ENCODE peak calls at places on chromosomes 7 and 10, in six cellular contexts. O, T, C, V, M and Q are unnamed samples.

GRCh38 chr7:947391-948210 is 6.9 kb downstream of the ADAP1 start:
- DNase-seq in O (no peak), T (no peak), C (no peak), V (no peak), M (peak), Q (no peak)

GRCh38 chr7:7695418-7695817 is 23.0 kb downstream of the RPA3 start:
- DNase-seq in O (no peak), T (no peak), C (no peak), V (no peak), M (no peak), Q (no peak)

GRCh38 chr7:136256491-136256890 is 279.3 kb upstream of the MTPN start:
- DNase-seq in O (no peak), T (no peak), C (no peak), V (no peak), M (no peak), Q (no peak)

GRCh38 chr10:69472544-69472943 is 21.3 kb downstream of the TSPAN15 start:
- DNase-seq in O (no peak), T (no peak), C (no peak), V (no peak), M (no peak), Q (no peak)

GRCh38 chr10:119541459-119542356 is 811 bp downstream of the RGS10 start:
- DNase-seq in O (peak), T (peak), C (no peak), V (no peak), M (no peak), Q (no peak)

GRCh38 chr10:17585001-17585400 is 32.2 kb downstream of the HACD1 start:
- DNase-seq in O (peak), T (no peak), C (no peak), V (no peak), M (no peak), Q (no peak)

GRCh38 chr7:28745351-28745750 is 212.8 kb downstream of the TRIL start:
- DNase-seq in O (no peak), T (no peak), C (no peak), V (no peak), M (no peak), Q (no peak)

GRCh38 chr7:102140952-102141370 is 145.7 kb upstream of the SH2B2 start:
- DNase-seq in O (no peak), T (no peak), C (no peak), V (no peak), M (no peak), Q (no peak)

GRCh38 chr7:105493928-105494325 is 28.1 kb downstream of the PUS7 start:
- DNase-seq in O (peak), T (no peak), C (peak), V (peak), M (no peak), Q (no peak)

GRCh38 chr7:142460402-142461117 is 202.7 kb upstream of the PRSS58 start:
- DNase-seq in O (no peak), T (no peak), C (no peak), V (no peak), M (no peak), Q (no peak)

GRCh38 chr7:54542920-54543539 is 855 bp downstream of the VSTM2A start:
- DNase-seq in O (no peak), T (peak), C (peak), V (no peak), M (peak), Q (no peak)

GRCh38 chr7:106111671-106112117 is 418 bp downstream of the SYPL1 start:
- DNase-seq in O (no peak), T (no peak), C (no peak), V (peak), M (peak), Q (peak)

GRCh38 chr10:29409241-29410051 is 120.6 kb downstream of the LYZL1 start:
- DNase-seq in O (peak), T (no peak), C (no peak), V (peak), M (peak), Q (peak)

GRCh38 chr10:52644678-52645434 is 127.7 kb downstream of the MBL2 start:
- DNase-seq in O (peak), T (peak), C (no peak), V (peak), M (peak), Q (peak)

GRCh38 chr10:117165557-117166419 is 27.7 kb upstream of the VAX1 start:
- DNase-seq in O (peak), T (peak), C (no peak), V (peak), M (peak), Q (peak)

GRCh38 chr10:126867567-126868365 is 37.5 kb upstream of the DOCK1 start:
- DNase-seq in O (no peak), T (no peak), C (peak), V (no peak), M (no peak), Q (no peak)

GRCh38 chr7:98452791-98453190 is 51.9 kb upstream of the BAIAP2L1 start:
- DNase-seq in O (no peak), T (no peak), C (no peak), V (no peak), M (no peak), Q (no peak)

GRCh38 chr10:76150139-76150885 is 718.9 kb downstream of the LRMDA start:
- DNase-seq in O (peak), T (peak), C (peak), V (peak), M (no peak), Q (no peak)

GRCh38 chr7:50531401-50531906 is 33.8 kb downstream of the DDC start:
- DNase-seq in O (peak), T (no peak), C (peak), V (peak), M (peak), Q (peak)

GRCh38 chr10:127776816-127777215 is 39.8 kb downstream of the FOXI2 start:
- DNase-seq in O (no peak), T (no peak), C (no peak), V (no peak), M (no peak), Q (no peak)

GRCh38 chr7:29248713-29249382 is 54.3 kb downstream of the CHN2 start:
- DNase-seq in O (no peak), T (no peak), C (no peak), V (peak), M (no peak), Q (no peak)

GRCh38 chr7:77991656-77992055 is 193.1 kb downstream of the PHTF2 start:
- DNase-seq in O (no peak), T (no peak), C (no peak), V (no peak), M (no peak), Q (no peak)

GRCh38 chr7:77993823-77994222 is 195.2 kb downstream of the PHTF2 start:
- DNase-seq in O (no peak), T (no peak), C (no peak), V (no peak), M (no peak), Q (no peak)

GRCh38 chr7:77985232-77985973 is 186.8 kb downstream of the PHTF2 start:
- DNase-seq in O (no peak), T (no peak), C (no peak), V (no peak), M (no peak), Q (no peak)

GRCh38 chr7:77985974-77986339 is 187.4 kb downstream of the PHTF2 start:
- DNase-seq in O (no peak), T (no peak), C (no peak), V (no peak), M (no peak), Q (no peak)

DNA sequence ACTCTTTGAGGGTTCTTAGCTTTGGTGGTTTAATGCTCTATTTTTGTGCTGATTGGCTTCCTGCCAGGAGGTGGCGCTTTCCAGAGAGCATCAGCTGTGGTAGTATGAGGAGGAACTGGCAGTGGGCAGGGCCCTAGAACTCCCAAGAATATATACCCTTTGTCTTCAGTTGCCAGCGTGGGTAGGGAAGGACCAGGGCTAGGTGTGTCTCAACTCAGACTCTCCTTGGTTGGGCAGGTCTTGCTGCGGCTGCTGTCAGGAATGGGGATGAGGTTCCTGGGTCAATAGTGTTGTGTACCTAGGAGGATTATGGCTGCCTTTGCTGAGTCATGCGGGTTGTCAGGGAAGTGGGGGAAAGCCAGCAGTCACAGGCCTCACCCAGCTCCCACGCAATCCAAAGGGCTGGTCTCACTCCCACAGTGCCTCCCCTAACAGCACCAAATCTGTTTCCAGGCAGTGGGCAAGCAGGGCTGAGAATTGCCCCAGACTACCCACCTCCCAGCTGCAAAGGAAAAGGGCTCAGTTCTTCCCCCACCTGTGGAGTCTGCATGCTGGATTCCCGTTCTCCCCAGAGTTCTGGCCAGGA is 191.5 kb downstream of the PHTF2 start:
- DNase-seq in O (no peak), T (peak), C (no peak), V (peak), M (peak), Q (peak)
- TF ChIP-seq CTCF in O (no peak), T (peak), C (no peak), V (no peak), M (peak), Q (peak)

GRCh38 chr10:113283189-113283588 is 269.7 kb upstream of the HABP2 start:
- DNase-seq in O (no peak), T (peak), C (no peak), V (no peak), M (no peak), Q (no peak)
- TF ChIP-seq CTCF in O (no peak), T (no peak), C (peak), V (no peak), M (peak), Q (no peak)

DNA sequence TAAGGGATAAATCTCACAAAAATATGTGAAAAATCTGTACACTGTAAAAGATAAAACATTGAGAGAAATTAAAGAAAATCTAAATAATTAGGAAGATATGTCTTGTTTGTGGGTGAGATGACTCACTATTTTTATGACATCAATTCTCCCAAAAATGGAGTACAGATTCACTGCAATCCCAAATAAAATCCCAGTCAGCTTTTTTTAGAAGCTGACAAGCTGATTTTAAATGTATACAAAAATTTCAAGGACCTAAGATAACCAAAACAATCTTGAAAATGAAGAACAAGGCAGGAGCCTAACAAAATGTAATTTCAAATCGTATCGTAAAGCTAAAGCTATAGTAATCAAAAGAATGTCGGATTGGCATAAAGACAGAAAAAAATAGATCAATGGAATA is 458.1 kb downstream of the GRID1 start:
- DNase-seq in O (no peak), T (no peak), C (no peak), V (no peak), M (no peak), Q (no peak)
- TF ChIP-seq CTCF in O (no peak), T (no peak), C (no peak), V (no peak), M (no peak), Q (no peak)

GRCh38 chr7:41238851-41239331 is 464.0 kb downstream of the INHBA start:
- DNase-seq in O (no peak), T (no peak), C (peak), V (no peak), M (no peak), Q (no peak)

GRCh38 chr7:41239596-41239995 is 463.3 kb downstream of the INHBA start:
- DNase-seq in O (no peak), T (no peak), C (no peak), V (no peak), M (no peak), Q (no peak)

GRCh38 chr7:41244246-41244645 is 458.6 kb downstream of the INHBA start:
- DNase-seq in O (no peak), T (no peak), C (no peak), V (no peak), M (no peak), Q (no peak)

GRCh38 chr7:41237956-41238355 is 464.9 kb downstream of the INHBA start:
- DNase-seq in O (no peak), T (no peak), C (no peak), V (no peak), M (no peak), Q (no peak)

DNA sequence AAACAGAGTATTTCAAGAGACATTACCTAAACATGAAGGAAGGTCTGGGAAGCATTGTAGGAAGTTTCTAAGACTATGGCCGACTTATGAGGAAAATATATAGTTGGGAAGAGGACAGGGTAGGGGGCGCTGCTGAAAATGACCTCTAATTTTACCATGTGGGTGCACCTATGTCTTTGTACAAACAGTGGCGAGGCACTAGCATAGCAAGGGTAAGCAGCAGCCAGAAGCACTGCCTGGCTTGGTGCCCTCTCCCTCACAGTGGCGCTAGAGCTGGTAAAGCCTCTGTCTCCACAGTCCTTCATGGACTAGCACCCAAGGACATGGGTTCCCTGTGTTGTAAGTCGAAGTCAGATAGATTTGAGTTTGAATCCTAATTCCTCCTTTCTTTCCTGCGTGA is 461.2 kb downstream of the INHBA start:
- DNase-seq in O (no peak), T (no peak), C (no peak), V (no peak), M (no peak), Q (no peak)
- TF ChIP-seq CTCF in O (no peak), T (no peak), C (no peak), V (no peak), M (no peak), Q (no peak)

GRCh38 chr7:74052628-74053027 is 24.7 kb downstream of the ELN start:
- DNase-seq in O (no peak), T (no peak), C (no peak), V (no peak), M (no peak), Q (no peak)

GRCh38 chr7:74049997-74050798 is 22.2 kb downstream of the ELN start:
- DNase-seq in O (no peak), T (no peak), C (no peak), V (no peak), M (no peak), Q (no peak)

GRCh38 chr7:74051193-74051592 is 23.2 kb downstream of the ELN start:
- DNase-seq in O (no peak), T (no peak), C (no peak), V (no peak), M (no peak), Q (peak)

GRCh38 chr7:74053589-74054186 is 25.7 kb downstream of the ELN start:
- DNase-seq in O (no peak), T (no peak), C (no peak), V (no peak), M (no peak), Q (no peak)

DNA sequence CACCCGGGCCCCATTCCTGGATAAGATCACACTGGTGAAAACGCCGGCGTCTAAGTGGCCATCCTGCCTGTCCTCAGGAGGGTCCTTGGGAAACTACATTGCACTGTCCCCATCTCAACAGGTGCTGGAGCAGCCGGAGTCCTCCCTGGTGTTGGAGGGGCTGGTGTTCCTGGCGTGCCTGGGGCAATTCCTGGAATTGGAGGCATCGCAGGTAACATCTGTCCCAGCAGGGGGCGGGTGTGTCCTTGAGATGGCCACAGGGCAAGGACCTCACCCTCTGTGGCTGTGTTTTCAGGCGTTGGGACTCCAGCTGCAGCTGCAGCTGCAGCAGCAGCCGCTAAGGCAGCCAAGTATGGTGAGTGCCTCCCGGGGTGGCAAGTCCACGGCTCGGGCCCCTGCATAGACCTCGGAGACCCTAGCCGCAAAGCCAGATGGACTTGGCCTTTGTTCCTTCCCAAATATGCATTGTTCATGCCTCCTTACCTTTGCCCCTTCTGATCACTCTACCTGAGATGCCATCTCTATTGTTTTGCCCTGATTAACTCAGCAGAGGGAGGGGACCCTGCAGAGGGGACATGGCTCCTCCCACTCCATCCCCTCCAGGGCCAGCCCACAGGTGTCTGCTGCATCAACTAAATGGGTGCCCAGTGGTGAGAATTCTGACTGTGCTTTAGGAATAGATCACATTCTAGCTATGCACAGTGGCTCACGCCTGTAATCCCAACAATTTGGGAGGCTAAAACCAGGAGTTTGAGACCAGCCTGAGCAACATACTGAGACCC is 23.8 kb downstream of the ELN start:
- DNase-seq in O (no peak), T (peak), C (no peak), V (peak), M (peak), Q (peak)
- TF ChIP-seq CTCF in O (no peak), T (peak), C (peak), V (no peak), M (peak), Q (peak)